ENCODE peak calls at places on chromosomes 12 and 14, in seven cellular contexts. U is GM20000, V is HFF-Myc, H is RWPE1, C is testis, X is progenitor cell of endocrine pancreas, T is ovary. Y is an unnamed sample.

GRCh38 chr12:98725481-98726247 is 80.6 kb downstream of the APAF1 start:
- DNase-seq in U (peak), T (peak), C (peak), X (no peak), H (peak), V (peak), Y (peak)

GRCh38 chr14:104751539-104752337 is 1.2 kb upstream of the SIVA1 start:
- DNase-seq in C (no peak), U (no peak), T (no peak), H (no peak), V (no peak), X (no peak), Y (no peak)

GRCh38 chr14:26872930-26873470 is 275.2 kb upstream of the NOVA1 start:
- DNase-seq in X (no peak), V (no peak), C (no peak), U (no peak), H (no peak), T (no peak), Y (no peak)

GRCh38 chr12:563250-563781 is 99.9 kb downstream of the NINJ2 start:
- DNase-seq in U (no peak), T (no peak), X (no peak), H (no peak), V (no peak), C (no peak), Y (no peak)

GRCh38 chr14:25001096-25001982 is 48.6 kb downstream of the STXBP6 start:
- DNase-seq in V (peak), X (no peak), U (no peak), H (no peak), T (no peak), C (no peak), Y (no peak)

GRCh38 chr12:53867216-53868012 is 71.2 kb upstream of the HOXC13 start:
- DNase-seq in T (no peak), U (no peak), X (no peak), C (no peak), V (no peak), H (peak), Y (no peak)

GRCh38 chr12:71865166-71865713 is 25.7 kb downstream of the TBC1D15 start:
- DNase-seq in H (peak), C (no peak), U (no peak), T (no peak), V (peak), X (no peak), Y (peak)

GRCh38 chr12:75666980-75667359 is 155.6 kb upstream of the KRR1 start:
- DNase-seq in T (no peak), C (peak), H (no peak), V (no peak), U (no peak), X (no peak), Y (peak)

GRCh38 chr14:30564235-30564867 is 5.4 kb downstream of the G2E3 start:
- DNase-seq in H (no peak), C (no peak), U (no peak), T (no peak), V (no peak), X (no peak), Y (no peak)

GRCh38 chr12:49998453-49998852 is 25.7 kb downstream of the AQP6 start:
- DNase-seq in X (no peak), V (no peak), C (no peak), T (no peak), U (no peak), H (no peak), Y (no peak)
- TF ChIP-seq CTCF in X (no peak), V (peak), C (no peak), T (no peak), U (no peak), H (no peak), Y (peak)

DNA sequence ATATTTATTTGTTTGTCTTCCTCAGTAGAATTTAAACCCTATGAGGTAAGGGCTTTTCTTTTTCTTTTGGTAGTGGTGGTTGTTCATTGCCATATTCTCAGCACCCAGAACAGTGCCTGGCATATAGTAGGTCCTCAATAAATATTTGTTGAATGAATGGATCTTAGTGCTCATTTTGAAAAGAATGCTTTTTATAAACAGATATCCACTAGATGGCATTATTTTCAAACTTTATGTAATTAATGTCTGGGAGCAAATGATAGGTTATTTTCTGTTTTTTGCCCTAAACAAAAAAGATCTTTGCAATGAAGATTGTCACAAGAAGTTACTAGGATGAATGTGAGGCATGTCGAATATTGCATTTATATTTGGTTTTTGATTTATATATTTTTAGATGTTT is 64.1 kb downstream of the RAD51B start:
- DNase-seq in C (no peak), T (no peak), X (no peak), H (peak), V (no peak), U (no peak), Y (no peak)
- TF ChIP-seq CTCF in C (no peak), T (no peak), X (peak), H (no peak), V (no peak), U (no peak), Y (no peak)

DNA sequence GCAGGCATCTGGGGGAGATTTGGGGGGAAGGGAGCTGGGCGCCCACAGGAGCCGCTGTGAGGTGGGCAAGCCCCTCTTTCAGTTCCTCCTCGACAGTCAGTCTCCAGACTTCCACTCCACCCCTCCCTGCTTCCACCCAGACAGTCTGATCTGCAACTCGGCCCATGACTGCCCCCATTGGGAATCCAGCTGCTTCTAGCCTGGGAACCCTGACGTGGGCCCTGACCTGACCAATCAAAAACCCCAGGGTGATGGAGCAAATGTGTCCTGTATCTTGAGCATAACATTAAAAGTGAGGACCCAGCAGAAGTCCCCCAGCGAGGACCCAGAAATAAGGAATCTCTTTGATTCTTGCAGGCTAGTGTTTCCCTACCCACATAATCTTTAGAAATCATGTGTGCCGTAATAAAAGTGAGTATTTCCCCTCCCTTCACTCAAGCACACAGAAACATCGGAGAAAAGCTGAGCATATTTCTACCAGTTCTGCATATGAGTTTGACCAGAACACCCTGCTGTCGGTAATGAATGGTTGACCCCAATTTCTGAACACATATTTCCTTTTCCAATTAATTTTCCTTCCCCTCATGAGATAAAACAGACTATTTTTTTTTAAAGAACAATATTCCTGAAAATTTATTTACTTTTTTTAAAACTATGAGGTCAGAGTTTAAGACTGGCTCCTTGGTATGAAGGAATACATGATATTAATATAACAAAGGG is 6.4 kb downstream of the SSH1 start:
- DNase-seq in C (no peak), V (no peak), T (no peak), H (no peak), X (no peak), U (peak), Y (peak)
- TF ChIP-seq CTCF in C (no peak), V (no peak), T (no peak), H (no peak), X (no peak), U (no peak), Y (peak)

DNA sequence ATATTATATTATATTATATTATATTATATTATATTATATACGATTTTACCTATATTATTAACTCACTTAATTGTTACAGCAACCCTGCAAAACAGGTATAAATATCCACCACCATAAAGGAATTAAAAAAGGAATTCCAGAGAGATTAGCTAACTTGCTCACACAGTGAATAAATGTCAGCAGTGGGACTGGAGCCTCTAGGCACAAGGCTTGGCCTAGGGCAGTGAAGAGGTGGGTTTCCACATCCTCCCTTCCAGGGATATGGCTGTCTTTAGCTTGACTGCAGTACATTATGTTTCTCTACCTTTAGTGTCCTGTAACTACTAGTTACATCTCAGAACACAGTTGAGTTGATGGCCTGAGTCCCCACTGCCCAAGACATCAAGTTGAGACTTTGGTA is 166.9 kb downstream of the SLC15A5 start:
- DNase-seq in V (no peak), C (no peak), U (no peak), H (no peak), T (no peak), X (no peak), Y (no peak)
- TF ChIP-seq CTCF in V (no peak), C (no peak), U (no peak), H (no peak), T (no peak), X (no peak), Y (no peak)

GRCh38 chr12:94798107-94798506 is 147.8 kb upstream of the TMCC3 start:
- DNase-seq in U (no peak), V (no peak), H (no peak), X (no peak), C (no peak), T (no peak), Y (no peak)

GRCh38 chr12:94793191-94793595 is 142.8 kb upstream of the TMCC3 start:
- DNase-seq in H (no peak), X (no peak), C (no peak), V (no peak), U (no peak), T (no peak), Y (peak)

GRCh38 chr12:94795053-94795452 is 144.7 kb upstream of the TMCC3 start:
- DNase-seq in U (no peak), T (no peak), H (no peak), V (no peak), C (no peak), X (no peak), Y (no peak)

GRCh38 chr12:94792690-94793089 is 142.3 kb upstream of the TMCC3 start:
- DNase-seq in V (no peak), C (peak), X (no peak), H (no peak), T (peak), U (no peak), Y (no peak)

GRCh38 chr12:94795520-94795919 is 145.2 kb upstream of the TMCC3 start:
- DNase-seq in V (peak), C (no peak), X (no peak), T (peak), U (no peak), H (peak), Y (peak)
- TF ChIP-seq CTCF in V (peak), C (no peak), X (no peak), T (no peak), U (no peak), H (no peak), Y (peak)

DNA sequence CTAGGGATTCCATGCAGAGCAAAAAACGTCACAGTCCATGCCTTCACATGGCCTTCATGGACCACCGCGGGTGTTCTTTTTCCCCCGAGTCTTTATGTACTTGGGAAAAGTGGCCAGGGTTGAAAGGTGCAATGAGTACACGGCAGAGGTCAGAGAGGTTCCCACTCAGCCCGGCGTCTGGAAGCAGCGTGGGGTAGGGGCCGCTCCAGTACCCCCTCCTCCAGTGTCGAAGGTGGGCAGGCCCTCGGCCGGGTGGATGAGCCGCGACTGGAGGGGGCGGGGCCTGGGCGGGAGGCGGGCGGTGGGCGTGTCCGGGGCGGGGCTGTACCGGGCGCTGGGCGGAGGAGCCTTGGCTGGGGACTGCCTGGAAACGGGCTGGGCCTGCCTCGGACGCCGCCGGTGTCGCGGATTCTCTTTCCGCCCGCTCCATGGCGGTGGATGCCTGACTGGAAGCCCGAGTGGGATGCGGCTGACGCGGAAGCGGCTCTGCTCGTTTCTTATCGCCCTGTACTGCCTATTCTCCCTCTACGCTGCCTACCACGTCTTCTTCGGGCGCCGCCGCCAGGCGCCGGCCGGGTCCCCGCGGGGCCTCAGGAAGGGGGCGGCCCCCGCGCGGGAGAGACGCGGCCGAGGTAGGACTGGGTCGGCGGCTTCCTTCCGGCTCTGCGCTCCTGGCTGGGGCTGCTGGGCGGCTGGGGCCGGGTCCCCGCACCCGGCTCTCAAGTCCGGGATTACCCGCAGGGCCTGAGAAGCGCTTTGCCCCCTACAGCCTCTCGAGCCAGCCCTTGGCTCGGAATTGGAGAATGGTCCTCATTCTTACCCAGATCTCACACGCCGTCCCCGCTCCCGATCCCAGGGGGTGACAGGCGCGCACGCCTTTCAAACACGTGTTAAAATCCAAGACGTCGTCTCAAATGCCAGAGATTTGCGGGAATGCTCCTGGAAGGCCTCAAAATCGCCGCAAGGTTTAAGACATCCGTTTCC is at the start of gene RXYLT1:
- DNase-seq in V (peak), T (peak), H (peak), U (peak), X (peak), C (peak), Y (peak)
- TF ChIP-seq CTCF in V (no peak), T (no peak), H (no peak), U (no peak), X (no peak), C (no peak), Y (no peak)

DNA sequence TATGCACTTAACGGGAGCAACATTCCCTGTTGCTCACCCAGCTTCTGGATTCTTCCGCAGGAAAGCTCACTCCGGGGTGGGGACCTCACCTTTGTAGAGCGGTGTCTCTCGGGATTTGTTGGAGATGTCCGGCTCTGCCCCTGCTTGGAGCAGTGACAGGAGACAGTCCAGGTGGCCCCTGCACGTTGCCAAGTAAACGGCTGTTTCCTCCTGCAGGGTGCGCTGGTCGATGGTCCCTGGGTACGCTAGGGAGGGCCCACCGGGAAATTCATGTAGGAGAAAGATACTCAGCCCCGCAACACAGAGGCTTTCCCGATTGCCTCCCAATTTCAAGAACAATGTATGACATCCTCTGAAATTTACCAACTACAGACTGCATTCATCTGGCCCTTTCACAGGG is 23.1 kb downstream of the ASB2 start:
- DNase-seq in X (no peak), T (no peak), H (no peak), V (no peak), C (no peak), U (no peak), Y (no peak)
- TF ChIP-seq CTCF in X (peak), T (no peak), H (no peak), V (no peak), C (no peak), U (no peak), Y (peak)

GRCh38 chr14:90383126-90383730 is 13.6 kb upstream of the CALM1 start:
- DNase-seq in X (peak), V (peak), C (peak), U (peak), T (peak), H (peak), Y (peak)
- TF ChIP-seq CTCF in X (no peak), V (no peak), C (no peak), U (no peak), T (no peak), H (no peak), Y (no peak)

GRCh38 chr12:14473707-14474287 is 93.9 kb downstream of the PLBD1 start:
- DNase-seq in X (no peak), V (no peak), T (no peak), U (no peak), C (no peak), H (peak), Y (no peak)

DNA sequence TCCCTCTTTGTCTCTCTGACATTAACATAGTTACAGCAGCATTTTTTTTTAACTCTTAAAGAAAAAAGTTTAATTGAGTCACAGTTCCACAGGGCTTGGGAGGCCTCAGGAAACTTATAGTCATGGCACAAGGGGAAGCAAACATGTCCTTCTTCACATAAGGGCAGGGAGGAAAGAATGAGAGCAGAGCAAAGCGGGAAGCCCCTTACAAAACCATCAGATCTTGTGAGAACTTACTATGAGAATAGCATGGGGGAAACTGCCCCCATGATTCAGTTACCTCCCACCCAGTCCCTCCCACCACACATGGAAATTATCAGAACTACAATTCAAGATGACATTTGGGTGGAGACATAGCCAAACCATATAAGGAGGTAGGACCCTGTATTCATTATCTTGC is 96.2 kb downstream of the PLBD1 start:
- DNase-seq in X (no peak), T (no peak), V (no peak), C (no peak), H (no peak), U (no peak), Y (no peak)
- TF ChIP-seq CTCF in X (no peak), T (no peak), V (no peak), C (no peak), H (no peak), U (no peak), Y (no peak)

GRCh38 chr12:77047341-77048202 is 17.8 kb downstream of the E2F7 start:
- DNase-seq in C (no peak), U (no peak), V (no peak), T (no peak), X (no peak), H (no peak), Y (no peak)
- TF ChIP-seq CTCF in C (no peak), U (no peak), V (no peak), T (no peak), X (no peak), H (no peak), Y (peak)

Y was measured in brain microvascular endothelial cell.